ENCODE peak calls at places on chromosome 2, in five cellular contexts. Y is Peyer's patch, V is hepatocyte, W is mucosa of descending colon, S is fibroblast of lung. K is an unnamed sample.

GRCh38 chr2:99159594-99159993 is 4.8 kb downstream of the LIPT1 start:
- DNase-seq in Y (no peak), W (no peak), V (no peak), S (no peak), K (no peak)

GRCh38 chr2:233165895-233166661 is 85.4 kb upstream of the ATG16L1 start:
- DNase-seq in Y (peak; percentile 71), V (peak; percentile 31), W (peak; percentile 58), S (peak; percentile 13), K (peak; percentile 71)

GRCh38 chr2:147913701-147914480 is 69.1 kb downstream of the ACVR2A start:
- DNase-seq in W (no peak), Y (no peak), V (no peak), S (peak; percentile 25), K (no peak)

GRCh38 chr2:160227252-160227651 is 27.2 kb upstream of the ITGB6 start:
- DNase-seq in V (peak; percentile 54), S (peak; percentile 80), W (no peak), Y (peak; percentile 74), K (peak; percentile 70)

GRCh38 chr2:97931118-97931850 is 64.5 kb downstream of the TMEM131 start:
- DNase-seq in Y (no peak), S (no peak), V (no peak), W (no peak), K (peak; percentile 57)

GRCh38 chr2:131130298-131130596 is 25.1 kb downstream of the PLEKHB2 start:
- DNase-seq in W (no peak), V (no peak), S (no peak), Y (no peak), K (no peak)

GRCh38 chr2:132678498-132678897 is 8.5 kb upstream of the LYPD1 start:
- DNase-seq in W (no peak), Y (no peak), V (no peak), S (peak; percentile 81), K (no peak)

GRCh38 chr2:6986251-6986893 is 69.2 kb downstream of the RNF144A start:
- DNase-seq in V (no peak), Y (no peak), S (no peak), W (no peak), K (peak; percentile 30)

GRCh38 chr2:175808858-175809257 is 193.2 kb downstream of the LNPK start:
- DNase-seq in Y (no peak), V (no peak), W (no peak), S (no peak), K (no peak)

GRCh38 chr2:229492034-229492433 is 220.9 kb upstream of the PID1 start:
- DNase-seq in Y (no peak), V (no peak), W (no peak), S (peak; percentile 63), K (no peak)

GRCh38 chr2:241804326-241805276 is 4.4 kb upstream of the NEU4 start:
- DNase-seq in Y (peak; percentile 49), V (peak; percentile 35), W (peak; percentile 7), S (peak; percentile 27), K (peak; percentile 52)

GRCh38 chr2:6948081-6949008 is 31.1 kb downstream of the RNF144A start:
- DNase-seq in W (no peak), S (no peak), Y (no peak), V (no peak), K (peak; percentile 33)

GRCh38 chr2:47033102-47033880 is 117.7 kb upstream of the MCFD2 start:
- DNase-seq in V (no peak), Y (no peak), S (no peak), W (no peak), K (peak; percentile 34)

GRCh38 chr2:143728498-143728897 is 599.3 kb downstream of the ARHGAP15 start:
- DNase-seq in W (no peak), S (no peak), Y (no peak), V (no peak), K (no peak)

GRCh38 chr2:181621779-181622490 is 35.0 kb downstream of the CERKL start:
- DNase-seq in Y (no peak), S (no peak), W (no peak), V (no peak), K (no peak)

GRCh38 chr2:179788104-179788503 is 73.3 kb downstream of the ZNF385B start:
- DNase-seq in V (no peak), Y (no peak), S (no peak), W (no peak), K (no peak)

GRCh38 chr2:232522014-232522854 is 2.0 kb downstream of the PRSS56 start:
- DNase-seq in V (peak; percentile 71), W (peak; percentile 76), Y (peak; percentile 74), S (no peak), K (peak; percentile 14)

GRCh38 chr2:113894156-113894743 is 4.4 kb downstream of the ACTR3 start:
- DNase-seq in Y (no peak), W (no peak), V (peak; percentile 41), S (peak; percentile 95), K (peak; percentile 74)

GRCh38 chr2:229860334-229860733 is 61.5 kb downstream of the TRIP12 start:
- DNase-seq in W (no peak), V (no peak), S (no peak), Y (no peak), K (no peak)

GRCh38 chr2:24304098-24304497 is 56.2 kb downstream of the ITSN2 start:
- DNase-seq in V (peak; percentile 48), W (peak; percentile 30), S (peak; percentile 78), Y (peak; percentile 60), K (peak; percentile 93)

GRCh38 chr2:105907159-105907558 is 162.4 kb downstream of the NCK2 start:
- DNase-seq in W (no peak), S (no peak), Y (no peak), V (no peak), K (no peak)

GRCh38 chr2:30738141-30738911 is 68.9 kb downstream of the CAPN13 start:
- DNase-seq in V (no peak), Y (peak; percentile 32), S (no peak), W (no peak), K (no peak)

GRCh38 chr2:119149611-119150010 is 8.9 kb downstream of the C1QL2 start:
- DNase-seq in V (no peak), W (no peak), Y (no peak), S (no peak), K (no peak)

GRCh38 chr2:197846120-197846519 is 41.7 kb downstream of the PLCL1 start:
- DNase-seq in Y (no peak), V (no peak), S (no peak), W (no peak), K (no peak)

DNA sequence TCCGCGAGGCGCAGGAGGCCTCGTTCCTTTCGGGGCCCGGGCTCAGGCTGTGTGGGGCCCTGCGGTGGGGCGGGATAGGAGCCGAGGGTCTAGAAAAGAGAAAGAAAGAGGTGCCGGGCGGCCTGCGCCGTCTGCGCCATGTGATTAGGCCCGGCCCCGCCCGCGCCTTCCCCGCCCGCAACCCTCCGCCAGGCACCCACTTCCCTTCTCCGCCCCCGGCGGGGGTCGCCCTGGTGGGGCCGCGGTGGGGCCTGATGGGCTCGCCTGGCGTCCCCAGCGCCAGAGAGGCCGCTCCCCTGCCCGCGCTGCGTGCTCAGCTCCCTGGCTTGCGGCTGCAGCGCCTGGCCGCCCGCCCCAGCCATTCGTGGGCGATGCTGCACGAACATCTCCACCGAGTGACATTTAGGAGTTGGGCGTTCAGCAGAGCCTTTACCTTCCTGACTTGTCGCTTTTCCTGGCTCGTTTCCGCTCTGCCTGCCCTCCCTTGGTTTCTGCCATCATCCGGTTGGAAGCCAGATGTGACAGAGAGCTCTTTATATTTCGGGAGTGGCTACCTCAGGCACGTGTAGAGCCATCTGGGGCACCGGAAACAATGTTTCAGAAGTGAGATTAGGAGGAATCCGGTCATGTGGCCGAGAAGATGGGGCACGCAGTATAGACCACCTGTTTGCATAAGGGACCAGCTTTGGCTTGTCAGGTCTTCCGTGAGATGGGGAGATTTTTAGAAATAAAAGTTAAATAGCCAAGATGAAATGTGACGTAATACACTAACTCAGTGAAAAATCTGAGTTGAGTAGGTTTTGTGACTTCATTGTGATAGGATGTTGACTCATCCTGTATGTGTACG is 1.1 kb downstream of the GLS start:
- DNase-seq in Y (peak; percentile 87), W (peak; percentile 77), S (peak; percentile 79), V (peak; percentile 63), K (peak; percentile 79)
- TF ChIP-seq CTCF in Y (no peak), W (no peak), S (no peak), V (no peak), K (no peak)

DNA sequence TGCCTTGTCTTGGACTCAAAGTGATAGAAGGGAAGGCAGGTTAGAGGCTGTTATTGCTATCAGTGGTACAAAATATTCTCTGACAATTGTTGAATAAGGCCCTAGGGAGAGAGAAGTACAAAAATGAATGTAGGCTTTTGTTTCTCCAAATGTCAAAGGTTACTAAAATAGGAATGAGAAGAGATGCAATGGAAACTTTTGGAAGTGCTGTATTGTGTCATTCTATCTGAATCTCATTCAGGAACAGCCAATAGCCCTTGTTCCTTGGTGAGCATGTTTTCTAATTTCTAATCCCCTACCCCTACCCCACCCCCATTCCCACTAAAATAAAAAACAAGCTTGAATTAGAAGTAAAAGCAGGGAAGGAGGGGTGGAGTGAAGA is 166.4 kb downstream of the GPD2 start:
- DNase-seq in Y (no peak), S (no peak), V (no peak), W (no peak), K (no peak)
- TF ChIP-seq CTCF in Y (no peak), S (no peak), V (no peak), W (no peak), K (no peak)

GRCh38 chr2:100818003-100818605 is 1.8 kb upstream of the NPAS2 start:
- DNase-seq in V (no peak), S (peak; percentile 34), W (no peak), Y (no peak), K (peak; percentile 51)

GRCh38 chr2:100817388-100817985 is 2.5 kb upstream of the NPAS2 start:
- DNase-seq in S (no peak), Y (peak; percentile 55), W (no peak), V (no peak), K (peak; percentile 38)

GRCh38 chr2:100819365-100820345 is at the start of gene NPAS2:
- DNase-seq in Y (peak; percentile 58), W (peak; percentile 57), S (peak; percentile 51), V (peak; percentile 78), K (peak; percentile 41)

GRCh38 chr2:100820346-100821254 is 661 bp downstream of the NPAS2 start:
- DNase-seq in W (peak; percentile 24), S (no peak), Y (peak; percentile 64), V (peak; percentile 27), K (no peak)

GRCh38 chr2:100818606-100819364 is 1.2 kb upstream of the NPAS2 start:
- DNase-seq in V (peak; percentile 71), Y (peak; percentile 68), S (peak; percentile 69), W (peak; percentile 72), K (peak; percentile 78)
- TF ChIP-seq CTCF in V (peak; percentile 43), Y (no peak), S (peak; percentile 14), W (no peak), K (peak; percentile 24)

DNA sequence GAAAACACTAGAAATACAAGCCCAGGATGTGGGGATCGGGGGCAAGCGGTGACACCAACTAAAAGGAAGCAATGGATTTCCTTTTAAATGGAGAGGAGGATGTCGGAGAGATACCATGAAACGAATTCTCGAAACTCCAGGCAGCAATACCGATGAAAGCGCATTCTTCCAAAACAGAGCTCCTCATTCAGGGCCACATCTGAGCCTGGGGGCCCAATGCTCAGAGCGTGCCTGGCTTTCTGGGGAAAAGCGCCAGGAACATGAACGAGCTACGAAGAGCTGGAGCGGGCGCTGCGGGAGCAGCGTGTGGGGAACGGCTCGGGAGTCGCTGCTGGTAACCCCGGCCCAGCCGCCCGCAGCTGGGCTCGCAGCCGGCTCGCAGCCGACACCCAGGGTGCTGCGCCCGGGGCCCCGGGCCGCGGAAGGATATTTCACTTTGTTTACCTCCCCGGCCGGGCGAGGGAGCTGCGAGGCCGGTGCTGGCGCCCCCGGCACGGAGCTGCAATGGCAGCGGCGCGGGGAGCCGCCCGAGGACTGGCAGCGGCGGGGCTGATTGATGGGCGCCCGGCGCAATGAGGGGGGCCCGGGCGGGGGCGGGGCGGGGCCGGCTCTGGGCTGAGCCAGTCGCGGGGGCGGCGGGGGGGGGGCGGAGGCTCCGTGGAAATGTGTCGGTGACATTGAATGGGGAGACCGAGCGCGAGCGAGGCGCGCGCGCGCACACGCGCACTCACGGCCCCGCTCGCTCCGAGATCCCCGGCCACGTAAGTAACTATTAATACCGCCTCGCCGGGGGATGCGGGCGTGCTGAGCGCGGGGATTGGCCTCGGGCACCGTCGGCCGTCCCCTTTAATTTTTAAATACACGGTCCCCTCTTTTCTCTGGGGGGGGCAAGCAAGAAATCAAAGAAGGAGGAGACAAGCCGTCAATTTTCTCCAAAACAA is at the start of gene TRIB2:
- DNase-seq in V (peak; percentile 94), W (peak; percentile 79), Y (peak; percentile 95), S (peak; percentile 92), K (peak; percentile 93)
- TF ChIP-seq CTCF in V (no peak), W (no peak), Y (no peak), S (no peak), K (no peak)

K was measured in fibroblast of villous mesenchyme.